ENCODE peak calls at places on chromosomes 6 and 20, in four cellular contexts. Q is fibroblast of lung; N is mammary epithelial cell; F is CD8-positive, alpha-beta memory T cell. J is an unnamed sample.

GRCh38 chr6:15331629-15332241 is 85.9 kb downstream of the JARID2 start:
- DNase-seq in Q (no peak), N (no peak), F (no peak), J (no peak)

GRCh38 chr6:112160745-112161144 is 73.4 kb downstream of the FAM229B start:
- DNase-seq in Q (no peak), N (no peak), F (no peak), J (no peak)

GRCh38 chr20:46130534-46130933 is 12.4 kb downstream of the CD40 start:
- DNase-seq in Q (no peak), N (no peak), F (no peak), J (no peak)

GRCh38 chr6:44223471-44224153 is at the start of gene SLC29A1:
- DNase-seq in Q (peak; percentile 47), N (peak; percentile 48), F (peak; percentile 76), J (peak; percentile 84)

GRCh38 chr6:7544597-7544996 is 3.1 kb downstream of the DSP start:
- DNase-seq in Q (no peak), N (no peak), F (no peak), J (no peak)

GRCh38 chr6:77463308-77463880 is at the start of gene HTR1B:
- DNase-seq in Q (peak; percentile 42), N (peak; percentile 56), F (no peak), J (peak; percentile 61)

GRCh38 chr20:17910828-17911294 is 57.7 kb downstream of the SNX5 start:
- DNase-seq in Q (peak; percentile 93), N (no peak), F (no peak), J (no peak)

GRCh38 chr6:28948782-28949486 is 25.1 kb upstream of the TRIM27 start:
- DNase-seq in Q (no peak), N (no peak), F (no peak), J (peak; percentile 52)

GRCh38 chr6:105326838-105327745 is 75.8 kb downstream of the PREP start:
- DNase-seq in Q (peak; percentile 77), N (peak; percentile 74), F (no peak), J (no peak)

GRCh38 chr20:22490287-22491187 is 93.8 kb downstream of the FOXA2 start:
- DNase-seq in Q (no peak), N (no peak), F (no peak), J (no peak)

GRCh38 chr6:160347259-160348208 is 644 bp upstream of the SLC22A3 start:
- DNase-seq in Q (no peak), N (no peak), F (no peak), J (no peak)

GRCh38 chr6:138643210-138643609 is 130.4 kb upstream of the CCDC28A start:
- DNase-seq in Q (no peak), N (no peak), F (no peak), J (no peak)

GRCh38 chr6:85754894-85755293 is 112.2 kb upstream of the SYNCRIP start:
- DNase-seq in Q (no peak), N (no peak), F (no peak), J (no peak)

GRCh38 chr6:151240861-151241642 is 1.3 kb downstream of the AKAP12 start:
- DNase-seq in Q (peak; percentile 88), N (peak; percentile 66), F (no peak), J (peak; percentile 41)

GRCh38 chr20:10453241-10453640 is 18.1 kb downstream of the SLX4IP start:
- DNase-seq in Q (no peak), N (no peak), F (peak; percentile 12), J (no peak)

GRCh38 chr20:36542019-36542488 is 735 bp downstream of the MYL9 start:
- DNase-seq in Q (peak; percentile 59), N (no peak), F (no peak), J (peak; percentile 69)

GRCh38 chr6:31652925-31653724 is 664 bp upstream of the BAG6 start:
- DNase-seq in Q (peak; percentile 88), N (no peak), F (no peak), J (peak; percentile 94)

GRCh38 chr6:97059473-97059872 is 134.9 kb downstream of the KLHL32 start:
- DNase-seq in Q (peak; percentile 32), N (peak; percentile 17), F (peak; percentile 22), J (no peak)

GRCh38 chr6:156395276-156395675 is 381.9 kb upstream of the ARID1B start:
- DNase-seq in Q (no peak), N (no peak), F (no peak), J (no peak)

GRCh38 chr6:24891004-24891403 is 44.8 kb downstream of the RIPOR2 start:
- DNase-seq in Q (no peak), N (no peak), F (no peak), J (no peak)

GRCh38 chr6:57324538-57324937 is 7.1 kb downstream of the PRIM2 start:
- DNase-seq in Q (no peak), N (no peak), F (peak; percentile 5), J (no peak)

GRCh38 chr20:17641993-17642392 is 40.0 kb downstream of the RRBP1 start:
- DNase-seq in Q (no peak), N (no peak), F (no peak), J (no peak)

GRCh38 chr20:18324596-18325089 is 36.3 kb downstream of the ZNF133 start:
- DNase-seq in Q (no peak), N (no peak), F (no peak), J (no peak)

GRCh38 chr6:391559-392440 is at the start of gene IRF4:
- DNase-seq in Q (no peak), N (no peak), F (peak; percentile 20), J (peak; percentile 55)

GRCh38 chr20:59680852-59681251 is 76.5 kb downstream of the PHACTR3 start:
- DNase-seq in Q (no peak), N (no peak), F (no peak), J (no peak)

GRCh38 chr6:75611702-75612375 is 10.2 kb downstream of the SENP6 start:
- DNase-seq in Q (peak; percentile 44), N (peak; percentile 4), F (no peak), J (no peak)

GRCh38 chr6:72382602-72383529 is 239.0 kb upstream of the KCNQ5 start:
- DNase-seq in Q (no peak), N (no peak), F (no peak), J (no peak)

GRCh38 chr6:72390548-72390947 is 231.3 kb upstream of the KCNQ5 start:
- DNase-seq in Q (no peak), N (no peak), F (no peak), J (no peak)

DNA sequence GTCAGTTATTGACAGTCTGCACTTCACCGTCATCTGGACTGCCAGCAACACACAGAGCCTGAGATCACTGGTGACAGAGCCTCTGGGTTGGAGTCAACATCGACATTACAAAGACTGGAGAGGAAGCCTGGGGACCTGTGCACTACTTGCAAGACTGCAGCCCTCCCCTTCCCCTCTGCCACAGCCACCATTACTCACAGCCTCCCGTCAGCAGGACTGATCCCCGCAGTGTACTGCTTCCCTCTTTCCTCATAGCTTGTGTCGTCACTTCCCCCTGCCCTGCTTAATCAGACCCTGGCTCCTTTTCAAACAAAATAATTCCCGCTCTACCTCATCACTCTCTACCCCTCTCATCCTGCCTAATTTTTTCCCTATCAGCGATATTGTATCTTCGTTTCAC is 235.5 kb upstream of the KCNQ5 start:
- DNase-seq in Q (peak; percentile 37), N (no peak), F (no peak), J (no peak)
- H3K27ac ChIP-seq in Q (no peak overlapping the region), N (no peak overlapping the region), F (no peak overlapping the region), J (no peak overlapping the region)

GRCh38 chr20:63688234-63689045 is 8.0 kb upstream of the TNFRSF6B start:
- DNase-seq in Q (no peak), N (no peak), F (no peak), J (no peak)

GRCh38 chr20:63687419-63688233 is 8.8 kb upstream of the TNFRSF6B start:
- DNase-seq in Q (no peak), N (no peak), F (no peak), J (no peak)

GRCh38 chr20:63690001-63690897 is 6.2 kb upstream of the TNFRSF6B start:
- DNase-seq in Q (no peak), N (no peak), F (no peak), J (no peak)

GRCh38 chr20:63690898-63691710 is 5.3 kb upstream of the TNFRSF6B start:
- DNase-seq in Q (no peak), N (no peak), F (no peak), J (no peak)

GRCh38 chr20:63689046-63690000 is 7.1 kb upstream of the TNFRSF6B start:
- DNase-seq in Q (no peak), N (no peak), F (no peak), J (no peak)
- H3K4me1 ChIP-seq in Q (peaks cover 25% of the 10 kb centered on the region), N (peaks cover 13% of the 10 kb centered on the region), F (peaks cover 16% of the 10 kb centered on the region), J (peaks cover 20% of the 10 kb centered on the region)

DNA sequence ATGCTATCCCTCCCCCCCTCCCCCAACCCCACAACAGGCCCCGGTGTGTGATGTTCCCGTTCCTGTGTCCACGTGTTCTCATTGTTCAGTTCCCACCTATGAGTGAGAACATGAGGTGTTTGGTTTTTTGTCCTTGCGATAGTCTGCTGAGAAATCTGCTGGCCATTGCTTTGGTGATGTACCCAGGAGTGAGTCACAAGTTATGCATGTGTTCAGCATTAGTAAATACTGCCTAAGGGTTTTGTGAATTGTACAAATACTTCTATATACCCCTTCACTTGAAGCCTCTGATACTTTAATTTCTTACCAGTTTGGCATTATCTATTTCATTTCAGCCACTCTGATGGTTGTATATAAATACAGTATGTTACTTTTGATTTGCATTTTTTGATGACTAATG is 711.3 kb upstream of the GJE1 start:
- DNase-seq in Q (peak; percentile 89), N (peak; percentile 80), F (no peak), J (no peak)
- H3K27ac ChIP-seq in Q (no peak overlapping the region), N (peak overlapping the region; percentile 63), F (no peak overlapping the region), J (no peak overlapping the region)

DNA sequence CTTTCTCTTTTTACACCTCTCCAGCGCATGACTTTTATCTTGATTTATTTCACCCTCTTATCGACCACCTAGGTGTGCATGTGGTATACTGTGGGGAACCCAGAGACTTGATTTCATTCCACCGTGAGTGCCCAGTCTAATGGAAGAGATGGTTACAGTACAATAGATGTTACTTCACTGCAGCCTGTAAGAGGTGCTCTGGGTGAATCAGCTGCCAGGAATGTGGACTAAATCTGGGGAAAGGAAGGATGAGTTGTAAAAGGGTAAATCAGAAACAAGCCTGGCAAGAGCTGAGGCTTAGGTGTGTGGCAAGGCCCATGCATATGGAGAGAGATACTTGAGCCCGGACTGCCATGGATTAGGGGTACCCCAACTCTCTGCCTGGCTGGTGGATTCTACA is 7.4 kb downstream of the STK35 start:
- DNase-seq in Q (peak; percentile 80), N (peak; percentile 83), F (no peak), J (no peak)
- H3K4me1 ChIP-seq in Q (peaks cover 10% of the 10 kb centered on the region), N (peaks cover 32% of the 10 kb centered on the region), F (peaks cover 97% of the 10 kb centered on the region), J (peaks cover 31% of the 10 kb centered on the region)

DNA sequence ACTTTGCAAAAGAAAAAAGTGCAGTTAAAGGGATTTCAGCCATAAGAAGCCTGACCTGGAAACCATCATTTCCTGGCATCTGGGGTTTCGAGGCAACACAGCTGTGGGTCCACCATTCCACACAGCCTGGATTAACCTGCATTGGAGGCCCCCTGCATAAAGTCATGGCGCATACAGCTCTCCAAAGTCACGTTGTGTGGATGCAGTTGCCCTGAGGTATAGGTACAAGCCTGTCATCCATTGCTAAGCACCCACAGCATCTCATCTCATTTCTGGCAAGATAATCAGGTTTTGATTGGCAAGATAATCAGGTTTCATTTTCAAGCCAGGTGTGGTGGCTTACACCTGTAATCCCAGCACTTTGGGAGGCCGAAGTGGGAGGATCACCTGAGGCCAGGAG is 54.5 kb upstream of the TAGAP start:
- DNase-seq in Q (no peak), N (no peak), F (no peak), J (peak; percentile 9)
- H3K27ac ChIP-seq in Q (no peak overlapping the region), N (no peak overlapping the region), F (peak overlapping the region; percentile 40), J (no peak overlapping the region)

DNA sequence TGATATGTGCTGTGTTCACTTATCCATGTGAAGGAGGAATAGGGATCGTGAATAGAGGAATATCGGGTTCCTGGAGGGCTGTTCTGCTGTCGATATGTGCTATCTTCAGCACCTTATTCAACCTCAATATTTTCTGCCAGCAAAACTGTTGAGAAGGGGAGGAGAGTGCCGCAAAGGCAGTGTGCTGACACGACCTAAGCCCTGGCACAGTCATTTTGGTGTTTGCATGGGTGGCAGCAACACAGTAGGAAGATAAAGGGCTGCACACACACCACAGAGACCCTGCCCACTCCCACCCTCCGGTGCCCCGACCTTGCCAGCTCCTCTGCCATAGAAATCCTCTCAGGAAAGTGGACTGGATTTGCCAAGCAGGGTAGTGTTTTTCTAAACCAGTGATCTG is 47.0 kb downstream of the ZDHHC14 start:
- DNase-seq in Q (no peak), N (no peak), F (no peak), J (no peak)
- H3K4me1 ChIP-seq in Q (no peaks in the 10 kb centered on the region), N (peaks cover 8% of the 10 kb centered on the region), F (no peaks in the 10 kb centered on the region), J (no peaks in the 10 kb centered on the region)